ENCODE peak calls at places on chromosome 11, in four cellular contexts. E is stomach, D is transverse colon, I is sigmoid colon. Y is an unnamed sample.

GRCh38 chr11:7677801-7678201 is 4.5 kb upstream of the CYB5R2 start:
- DNase-seq in I (no peak), D (no peak), E (no peak), Y (no peak)

GRCh38 chr11:44582641-44583352 is 17.3 kb downstream of the CD82 start:
- DNase-seq in D (no peak), I (no peak), E (no peak), Y (no peak)

GRCh38 chr11:73206751-73207280 is 11.3 kb upstream of the P2RY2 start:
- DNase-seq in D (no peak), E (no peak), I (no peak), Y (peak; percentile 6)

GRCh38 chr11:114079406-114080072 is 20.0 kb downstream of the ZBTB16 start:
- DNase-seq in I (peak; percentile 71), D (no peak), E (no peak), Y (no peak)

GRCh38 chr11:1176224-1177019 is 18.7 kb downstream of the MUC5AC start:
- DNase-seq in I (no peak), D (no peak), E (no peak), Y (no peak)

GRCh38 chr11:5719703-5720495 is 16.3 kb upstream of the OR56B1 start:
- DNase-seq in D (no peak), I (no peak), E (no peak), Y (no peak)

GRCh38 chr11:119157088-119157487 is 8.2 kb downstream of the ABCG4 start:
- DNase-seq in D (no peak), E (peak; percentile 56), I (no peak), Y (no peak)

GRCh38 chr11:68872216-68873003 is 30.7 kb upstream of the CPT1A start:
- DNase-seq in I (no peak), E (no peak), D (no peak), Y (no peak)

GRCh38 chr11:95541715-95542114 is 247.9 kb downstream of the FAM76B start:
- DNase-seq in E (no peak), I (no peak), D (no peak), Y (no peak)

GRCh38 chr11:36431429-36432092 is 78.5 kb downstream of the TRAF6 start:
- DNase-seq in I (peak; percentile 90), D (peak; percentile 57), E (peak; percentile 27), Y (no peak)

GRCh38 chr11:78788533-78788932 is 213.9 kb upstream of the NARS2 start:
- DNase-seq in E (no peak), D (no peak), I (no peak), Y (no peak)

GRCh38 chr11:96259053-96259837 is 83.8 kb downstream of the MAML2 start:
- DNase-seq in E (no peak), I (no peak), D (no peak), Y (no peak)

GRCh38 chr11:125082611-125083311 is 19.7 kb downstream of the SLC37A2 start:
- DNase-seq in D (no peak), E (no peak), I (no peak), Y (no peak)

GRCh38 chr11:28767574-28767973 is 659.4 kb downstream of the METTL15 start:
- DNase-seq in D (no peak), E (no peak), I (no peak), Y (no peak)

GRCh38 chr11:45180158-45180887 is 33.9 kb downstream of the PRDM11 start:
- DNase-seq in I (peak; percentile 82), E (peak; percentile 73), D (peak; percentile 73), Y (no peak)

GRCh38 chr11:129143335-129143734 is 48.8 kb downstream of the ARHGAP32 start:
- DNase-seq in E (peak; percentile 81), I (peak; percentile 88), D (peak; percentile 81), Y (peak; percentile 80)

GRCh38 chr11:13668957-13669521 is 571 bp downstream of the FAR1 start:
- DNase-seq in I (peak; percentile 74), D (peak; percentile 65), E (peak; percentile 41), Y (peak; percentile 82)

GRCh38 chr11:72617080-72617744 is 57.0 kb downstream of the PDE2A start:
- DNase-seq in D (peak; percentile 39), E (no peak), I (peak; percentile 93), Y (no peak)

GRCh38 chr11:113394919-113395318 is 7.3 kb downstream of the ANKK1 start:
- DNase-seq in E (no peak), I (no peak), D (no peak), Y (no peak)

GRCh38 chr11:83736689-83737088 is 450.5 kb upstream of the CCDC90B start:
- DNase-seq in E (no peak), I (no peak), D (no peak), Y (no peak)

GRCh38 chr11:124194696-124195418 is 11.7 kb downstream of the OR10D3 start:
- DNase-seq in I (no peak), D (peak; percentile 65), E (peak; percentile 39), Y (no peak)

GRCh38 chr11:130449996-130450419 is 1.6 kb downstream of the ADAMTS15 start:
- DNase-seq in E (peak; percentile 79), I (peak; percentile 92), D (peak; percentile 77), Y (peak; percentile 90)

GRCh38 chr11:33934450-33934849 is 42.6 kb upstream of the LMO2 start:
- DNase-seq in E (no peak), I (no peak), D (no peak), Y (no peak)

GRCh38 chr11:84103096-84103495 is 816.9 kb upstream of the CCDC90B start:
- DNase-seq in E (no peak), D (no peak), I (no peak), Y (no peak)

GRCh38 chr11:122626266-122626665 is 29.3 kb upstream of the UBASH3B start:
- DNase-seq in D (no peak), E (no peak), I (peak; percentile 24), Y (no peak)

GRCh38 chr11:97345031-97345430 is 955.2 kb downstream of the JRKL start:
- DNase-seq in D (no peak), I (no peak), E (no peak), Y (no peak)

GRCh38 chr11:79465160-79465559 is 24.3 kb upstream of the TENM4 start:
- DNase-seq in D (no peak), I (no peak), E (no peak), Y (no peak)

GRCh38 chr11:11163669-11164377 is 189.2 kb downstream of the CSNK2A3 start:
- DNase-seq in I (no peak), E (no peak), D (no peak), Y (no peak)

GRCh38 chr11:113345978-113346377 is 31.6 kb downstream of the TTC12 start:
- DNase-seq in I (no peak), E (no peak), D (no peak), Y (no peak)

GRCh38 chr11:95968585-95968984 is 44.7 kb upstream of the MTMR2 start:
- DNase-seq in I (no peak), E (no peak), D (no peak), Y (no peak)

GRCh38 chr11:82996966-82997606 is 74.6 kb downstream of the RAB30 start:
- DNase-seq in E (peak; percentile 58), I (no peak), D (peak; percentile 80), Y (no peak)

GRCh38 chr11:19116315-19116970 is 525 bp upstream of the ZDHHC13 start:
- DNase-seq in E (no peak), I (no peak), D (no peak), Y (no peak)

GRCh38 chr11:4140067-4140636 is 45.6 kb downstream of the RRM1 start:
- DNase-seq in D (no peak), E (no peak), I (no peak), Y (no peak)

DNA sequence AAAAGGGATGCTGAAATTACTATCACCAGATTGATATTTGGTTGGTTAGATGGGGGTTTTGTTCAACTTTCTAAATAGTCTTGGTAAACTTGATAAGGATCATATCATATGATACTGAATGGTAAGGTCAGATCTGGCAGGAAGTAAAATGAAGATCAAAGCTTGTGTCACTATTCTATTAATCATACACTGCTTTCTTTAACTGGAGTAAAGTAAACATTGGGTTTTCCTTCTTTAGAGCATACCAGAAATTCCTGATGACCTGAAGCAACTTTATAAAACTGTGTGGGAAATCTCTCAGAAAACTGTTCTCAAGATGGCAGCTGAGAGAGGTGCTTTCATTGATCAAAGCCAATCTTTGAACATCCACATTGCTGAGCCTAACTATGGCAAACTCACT is 40.2 kb downstream of the RRM1 start:
- DNase-seq in E (no peak), D (no peak), I (no peak), Y (no peak)
- H3K36me3 ChIP-seq in E (peaks cover 85% of the 10 kb centered on the region), D (peaks cover 23% of the 10 kb centered on the region), I (peaks cover 83% of the 10 kb centered on the region), Y (peaks cover 80% of the 10 kb centered on the region)

GRCh38 chr11:59144579-59145345 is 2.1 kb downstream of the FAM111A start:
- DNase-seq in I (peak; percentile 92), D (peak; percentile 89), E (peak; percentile 76), Y (peak; percentile 84)

GRCh38 chr11:59144096-59144495 is 1.4 kb downstream of the FAM111A start:
- DNase-seq in D (no peak), E (no peak), I (no peak), Y (no peak)

GRCh38 chr11:59141191-59141590 is 1.5 kb upstream of the FAM111A start:
- DNase-seq in D (no peak), E (no peak), I (no peak), Y (no peak)

GRCh38 chr11:59141673-59142460 is 789 bp upstream of the FAM111A start:
- DNase-seq in E (no peak), D (no peak), I (no peak), Y (no peak)

DNA sequence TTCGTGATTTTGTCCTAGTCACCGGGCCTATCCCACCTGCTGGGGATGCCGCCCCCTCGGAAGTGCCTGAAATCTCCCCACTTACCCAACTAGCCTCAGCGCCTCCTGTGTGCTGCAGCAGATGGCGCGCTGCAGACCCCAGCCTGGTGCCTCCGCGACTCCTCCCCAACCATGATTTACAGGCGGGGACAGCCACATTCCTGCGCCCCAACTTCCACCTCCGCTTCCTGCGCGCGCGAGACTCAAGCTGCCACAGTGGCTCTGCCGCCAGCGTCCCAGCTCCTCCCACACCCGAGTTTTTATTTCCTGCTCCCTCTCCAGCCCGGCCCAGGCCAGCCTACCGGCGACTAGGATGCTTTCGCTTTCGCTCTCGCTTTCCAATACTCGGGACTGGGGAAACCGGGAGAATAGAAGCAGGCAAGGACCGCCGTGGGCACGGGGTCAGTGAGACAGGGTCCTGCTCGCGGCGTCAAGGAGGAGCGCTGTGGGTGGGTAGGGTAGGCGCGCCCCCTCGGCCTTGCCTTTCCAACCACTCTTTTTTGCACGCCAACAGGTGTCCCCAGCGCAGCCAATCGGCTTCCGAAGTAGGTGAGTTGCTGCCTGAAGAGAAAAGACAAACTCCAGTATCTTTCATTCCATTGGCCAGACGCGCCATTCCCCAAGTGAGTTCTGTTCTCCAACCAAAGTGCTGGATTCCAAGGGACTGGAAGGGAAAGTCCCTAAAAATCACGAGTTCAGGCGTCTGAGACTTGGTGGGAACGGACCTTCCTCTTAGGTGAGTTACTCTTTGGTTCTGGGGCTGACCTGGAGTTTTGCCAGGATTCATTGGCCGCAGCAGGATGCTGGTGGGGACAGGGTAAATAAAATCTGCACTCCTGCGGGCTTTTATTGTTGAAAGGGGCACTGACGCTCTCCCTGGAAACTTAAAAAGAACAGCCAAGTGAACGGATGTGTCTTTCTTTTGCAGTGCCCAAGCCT is at the start of gene FAM111A:
- DNase-seq in D (peak; percentile 93), I (peak; percentile 94), E (peak; percentile 92), Y (peak; percentile 95)
- TF ChIP-seq POLR2A in D (peak; percentile 66), I (no peak), E (peak; percentile 15), Y (peak; percentile 31)

DNA sequence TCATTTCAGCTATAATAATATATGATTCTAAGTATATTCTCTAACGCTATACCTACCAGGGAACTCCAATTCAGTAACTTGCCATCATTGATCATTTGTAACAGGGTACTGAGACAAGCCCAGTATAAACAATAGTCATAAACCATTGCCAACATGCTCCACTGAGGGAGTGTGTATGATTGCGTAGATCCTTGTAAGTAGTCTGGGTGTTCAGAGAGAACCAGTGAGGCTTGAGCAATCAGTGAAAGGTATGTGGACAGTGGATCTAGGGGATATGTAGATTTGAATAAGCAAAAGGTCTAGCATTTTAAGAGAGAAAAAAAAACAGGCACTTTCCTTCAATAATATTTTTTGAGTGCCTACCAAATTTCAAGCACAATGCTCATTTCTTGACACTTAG is 1325.9 kb downstream of the LRRC4C start:
- DNase-seq in I (no peak), E (no peak), D (no peak), Y (no peak)
- H3K36me3 ChIP-seq in I (no peaks in the 10 kb centered on the region), E (no peaks in the 10 kb centered on the region), D (no peaks in the 10 kb centered on the region), Y (no peaks in the 10 kb centered on the region)

GRCh38 chr11:102241026-102241425 is 76.3 kb upstream of the BIRC3 start:
- DNase-seq in E (no peak), I (no peak), D (no peak), Y (no peak)
- TF ChIP-seq POLR2A in E (no peak), I (no peak), D (no peak), Y (no peak)

Y was measured in suprapubic skin.